ENCODE peak calls at places on chromosomes 13 and 19, in six cellular contexts. One of them, this sample, is unnamed.

GRCh38 chr13:46571189-46571901 is 18.4 kb downstream of the LRCH1 start:
- DNase-seq in mesenteric fat pad: no peak
- DNase-seq in lower leg skin: no peak
- DNase-seq in stimulated activated CD4-positive, alpha-beta T cell treated with anti-CD3 and anti-CD28 coated beads, Interleukin-1b, Interleukin-23, amount 100 ng/mL, for 4 hours: no peak
- DNase-seq in hippocampal formation: no peak
- DNase-seq in GM12892: no peak
- DNase-seq in this sample: no peak

GRCh38 chr19:12821761-12822160 is 12.6 kb downstream of the RTBDN start:
- DNase-seq in lower leg skin: no peak
- DNase-seq in stimulated activated CD4-positive, alpha-beta T cell treated with anti-CD3 and anti-CD28 coated beads, Interleukin-1b, Interleukin-23, amount 100 ng/mL, for 4 hours: no peak
- DNase-seq in hippocampal formation: no peak
- DNase-seq in GM12892: no peak
- DNase-seq in mesenteric fat pad: no peak
- DNase-seq in this sample: no peak

GRCh38 chr19:17775991-17776803 is 18.7 kb upstream of the B3GNT3 start:
- DNase-seq in mesenteric fat pad: no peak
- DNase-seq in stimulated activated CD4-positive, alpha-beta T cell treated with anti-CD3 and anti-CD28 coated beads, Interleukin-1b, Interleukin-23, amount 100 ng/mL, for 4 hours: no peak
- DNase-seq in GM12892: peak; percentile 79
- DNase-seq in lower leg skin: no peak
- DNase-seq in hippocampal formation: no peak
- DNase-seq in this sample: peak; percentile 67

GRCh38 chr13:45167611-45168554 is 33.0 kb downstream of the KCTD4 start:
- DNase-seq in stimulated activated CD4-positive, alpha-beta T cell treated with anti-CD3 and anti-CD28 coated beads, Interleukin-1b, Interleukin-23, amount 100 ng/mL, for 4 hours: no peak
- DNase-seq in mesenteric fat pad: no peak
- DNase-seq in lower leg skin: peak; percentile 86
- DNase-seq in GM12892: no peak
- DNase-seq in hippocampal formation: no peak
- DNase-seq in this sample: no peak

GRCh38 chr19:49546825-49547565 is 19.2 kb downstream of the RCN3 start:
- DNase-seq in stimulated activated CD4-positive, alpha-beta T cell treated with anti-CD3 and anti-CD28 coated beads, Interleukin-1b, Interleukin-23, amount 100 ng/mL, for 4 hours: no peak
- DNase-seq in GM12892: no peak
- DNase-seq in lower leg skin: no peak
- DNase-seq in mesenteric fat pad: no peak
- DNase-seq in hippocampal formation: peak; percentile 75
- DNase-seq in this sample: peak; percentile 43

GRCh38 chr13:93496985-93497673 is 270.5 kb downstream of the GPC6 start:
- DNase-seq in hippocampal formation: no peak
- DNase-seq in mesenteric fat pad: no peak
- DNase-seq in stimulated activated CD4-positive, alpha-beta T cell treated with anti-CD3 and anti-CD28 coated beads, Interleukin-1b, Interleukin-23, amount 100 ng/mL, for 4 hours: no peak
- DNase-seq in lower leg skin: no peak
- DNase-seq in GM12892: no peak
- DNase-seq in this sample: no peak

GRCh38 chr19:21912654-21913053 is 76.7 kb upstream of the ZNF43 start:
- DNase-seq in stimulated activated CD4-positive, alpha-beta T cell treated with anti-CD3 and anti-CD28 coated beads, Interleukin-1b, Interleukin-23, amount 100 ng/mL, for 4 hours: no peak
- DNase-seq in lower leg skin: no peak
- DNase-seq in GM12892: no peak
- DNase-seq in hippocampal formation: no peak
- DNase-seq in mesenteric fat pad: no peak
- DNase-seq in this sample: no peak

GRCh38 chr13:113929628-113930615 is 44.0 kb downstream of the C13orf46 start:
- DNase-seq in stimulated activated CD4-positive, alpha-beta T cell treated with anti-CD3 and anti-CD28 coated beads, Interleukin-1b, Interleukin-23, amount 100 ng/mL, for 4 hours: no peak
- DNase-seq in hippocampal formation: no peak
- DNase-seq in GM12892: no peak
- DNase-seq in lower leg skin: peak; percentile 84
- DNase-seq in mesenteric fat pad: peak; percentile 85
- DNase-seq in this sample: no peak

GRCh38 chr19:3098141-3098514 is 4.0 kb downstream of the GNA11 start:
- DNase-seq in GM12892: no peak
- DNase-seq in mesenteric fat pad: no peak
- DNase-seq in hippocampal formation: no peak
- DNase-seq in stimulated activated CD4-positive, alpha-beta T cell treated with anti-CD3 and anti-CD28 coated beads, Interleukin-1b, Interleukin-23, amount 100 ng/mL, for 4 hours: no peak
- DNase-seq in lower leg skin: no peak
- DNase-seq in this sample: no peak

GRCh38 chr19:48450863-48451262 is 4.5 kb upstream of the KCNJ14 start:
- DNase-seq in lower leg skin: no peak
- DNase-seq in hippocampal formation: no peak
- DNase-seq in GM12892: no peak
- DNase-seq in mesenteric fat pad: no peak
- DNase-seq in stimulated activated CD4-positive, alpha-beta T cell treated with anti-CD3 and anti-CD28 coated beads, Interleukin-1b, Interleukin-23, amount 100 ng/mL, for 4 hours: no peak
- DNase-seq in this sample: no peak

GRCh38 chr13:109745060-109745459 is 41.3 kb downstream of the IRS2 start:
- DNase-seq in GM12892: no peak
- DNase-seq in lower leg skin: no peak
- DNase-seq in mesenteric fat pad: no peak
- DNase-seq in hippocampal formation: no peak
- DNase-seq in stimulated activated CD4-positive, alpha-beta T cell treated with anti-CD3 and anti-CD28 coated beads, Interleukin-1b, Interleukin-23, amount 100 ng/mL, for 4 hours: no peak
- DNase-seq in this sample: no peak

GRCh38 chr19:32622002-32622401 is 41.0 kb downstream of the PDCD5 start:
- DNase-seq in mesenteric fat pad: no peak
- DNase-seq in lower leg skin: no peak
- DNase-seq in GM12892: no peak
- DNase-seq in hippocampal formation: no peak
- DNase-seq in stimulated activated CD4-positive, alpha-beta T cell treated with anti-CD3 and anti-CD28 coated beads, Interleukin-1b, Interleukin-23, amount 100 ng/mL, for 4 hours: no peak
- DNase-seq in this sample: no peak

GRCh38 chr19:30228113-30228725 is 144.0 kb upstream of the ZNF536 start:
- DNase-seq in hippocampal formation: peak; percentile 60
- DNase-seq in mesenteric fat pad: peak; percentile 59
- DNase-seq in stimulated activated CD4-positive, alpha-beta T cell treated with anti-CD3 and anti-CD28 coated beads, Interleukin-1b, Interleukin-23, amount 100 ng/mL, for 4 hours: no peak
- DNase-seq in GM12892: no peak
- DNase-seq in lower leg skin: no peak
- DNase-seq in this sample: no peak